ENCODE peak calls at places on chromosomes 3 and 15, in six cellular contexts. One of them, this sample, is unnamed.
A peak's percentile ranks its signal among the peaks of the same experiment; 100 is the strongest.

GRCh38 chr15:95760508-95760907 is 570.0 kb upstream of the NR2F2 start:
- DNase-seq in stimulated activated CD8-positive, alpha-beta memory T cell treated with anti-CD3 and anti-CD28 coated beads, Interleukin-15, amount 100 ng/mL, for 4 hours: no peak
- DNase-seq in naive thymus-derived CD8-positive, alpha-beta T cell: no peak
- DNase-seq in osteocyte: no peak
- DNase-seq in OCI-M1: peak; percentile 89
- DNase-seq in GM20000: no peak
- DNase-seq in this sample: peak; percentile 57

GRCh38 chr3:175258763-175259162 is 399.6 kb downstream of the NAALADL2 start:
- DNase-seq in OCI-M1: no peak
- DNase-seq in osteocyte: no peak
- DNase-seq in stimulated activated CD8-positive, alpha-beta memory T cell treated with anti-CD3 and anti-CD28 coated beads, Interleukin-15, amount 100 ng/mL, for 4 hours: no peak
- DNase-seq in naive thymus-derived CD8-positive, alpha-beta T cell: no peak
- DNase-seq in GM20000: no peak
- DNase-seq in this sample: no peak

GRCh38 chr3:49723301-49723630 is 485 bp downstream of the GMPPB start:
- DNase-seq in osteocyte: no peak
- DNase-seq in OCI-M1: peak; percentile 34
- DNase-seq in stimulated activated CD8-positive, alpha-beta memory T cell treated with anti-CD3 and anti-CD28 coated beads, Interleukin-15, amount 100 ng/mL, for 4 hours: no peak
- DNase-seq in GM20000: peak; percentile 70
- DNase-seq in naive thymus-derived CD8-positive, alpha-beta T cell: peak; percentile 44
- DNase-seq in this sample: peak; percentile 60

GRCh38 chr3:186648851-186649250 is 8.7 kb downstream of the FETUB start:
- DNase-seq in OCI-M1: no peak
- DNase-seq in naive thymus-derived CD8-positive, alpha-beta T cell: no peak
- DNase-seq in osteocyte: no peak
- DNase-seq in stimulated activated CD8-positive, alpha-beta memory T cell treated with anti-CD3 and anti-CD28 coated beads, Interleukin-15, amount 100 ng/mL, for 4 hours: no peak
- DNase-seq in GM20000: no peak
- DNase-seq in this sample: no peak

GRCh38 chr3:101311676-101312075 is 8.7 kb downstream of the IMPG2 start:
- DNase-seq in stimulated activated CD8-positive, alpha-beta memory T cell treated with anti-CD3 and anti-CD28 coated beads, Interleukin-15, amount 100 ng/mL, for 4 hours: no peak
- DNase-seq in osteocyte: no peak
- DNase-seq in GM20000: no peak
- DNase-seq in OCI-M1: no peak
- DNase-seq in naive thymus-derived CD8-positive, alpha-beta T cell: no peak
- DNase-seq in this sample: no peak

GRCh38 chr3:46566040-46566631 is at the start of gene LRRC2:
- DNase-seq in osteocyte: peak; percentile 84
- DNase-seq in stimulated activated CD8-positive, alpha-beta memory T cell treated with anti-CD3 and anti-CD28 coated beads, Interleukin-15, amount 100 ng/mL, for 4 hours: no peak
- DNase-seq in naive thymus-derived CD8-positive, alpha-beta T cell: no peak
- DNase-seq in OCI-M1: no peak
- DNase-seq in GM20000: no peak
- DNase-seq in this sample: peak; percentile 12

GRCh38 chr15:58469432-58470353 is 37.9 kb downstream of the LIPC start:
- DNase-seq in naive thymus-derived CD8-positive, alpha-beta T cell: no peak
- DNase-seq in osteocyte: no peak
- DNase-seq in GM20000: no peak
- DNase-seq in OCI-M1: peak; percentile 62
- DNase-seq in stimulated activated CD8-positive, alpha-beta memory T cell treated with anti-CD3 and anti-CD28 coated beads, Interleukin-15, amount 100 ng/mL, for 4 hours: no peak
- DNase-seq in this sample: no peak

GRCh38 chr3:100006570-100007271 is 107.6 kb downstream of the FILIP1L start:
- DNase-seq in naive thymus-derived CD8-positive, alpha-beta T cell: no peak
- DNase-seq in stimulated activated CD8-positive, alpha-beta memory T cell treated with anti-CD3 and anti-CD28 coated beads, Interleukin-15, amount 100 ng/mL, for 4 hours: no peak
- DNase-seq in GM20000: no peak
- DNase-seq in OCI-M1: peak; percentile 16
- DNase-seq in osteocyte: no peak
- DNase-seq in this sample: no peak

GRCh38 chr3:194034556-194035336 is 101.2 kb upstream of the HES1 start:
- DNase-seq in OCI-M1: no peak
- DNase-seq in naive thymus-derived CD8-positive, alpha-beta T cell: no peak
- DNase-seq in GM20000: no peak
- DNase-seq in stimulated activated CD8-positive, alpha-beta memory T cell treated with anti-CD3 and anti-CD28 coated beads, Interleukin-15, amount 100 ng/mL, for 4 hours: no peak
- DNase-seq in osteocyte: no peak
- DNase-seq in this sample: no peak

GRCh38 chr15:94584833-94585244 is 353.5 kb downstream of the MCTP2 start:
- DNase-seq in GM20000: peak; percentile 25
- DNase-seq in naive thymus-derived CD8-positive, alpha-beta T cell: peak; percentile 46
- DNase-seq in OCI-M1: peak; percentile 92
- DNase-seq in osteocyte: peak; percentile 53
- DNase-seq in stimulated activated CD8-positive, alpha-beta memory T cell treated with anti-CD3 and anti-CD28 coated beads, Interleukin-15, amount 100 ng/mL, for 4 hours: peak; percentile 18
- DNase-seq in this sample: no peak

GRCh38 chr3:195774917-195775316 is 36.8 kb downstream of the MUC4 start:
- DNase-seq in osteocyte: no peak
- DNase-seq in naive thymus-derived CD8-positive, alpha-beta T cell: no peak
- DNase-seq in stimulated activated CD8-positive, alpha-beta memory T cell treated with anti-CD3 and anti-CD28 coated beads, Interleukin-15, amount 100 ng/mL, for 4 hours: no peak
- DNase-seq in GM20000: no peak
- DNase-seq in OCI-M1: peak; percentile 26
- DNase-seq in this sample: peak; percentile 41

GRCh38 chr15:70406624-70407390 is 309.1 kb upstream of the TLE3 start:
- DNase-seq in GM20000: no peak
- DNase-seq in osteocyte: no peak
- DNase-seq in stimulated activated CD8-positive, alpha-beta memory T cell treated with anti-CD3 and anti-CD28 coated beads, Interleukin-15, amount 100 ng/mL, for 4 hours: no peak
- DNase-seq in naive thymus-derived CD8-positive, alpha-beta T cell: no peak
- DNase-seq in OCI-M1: no peak
- DNase-seq in this sample: no peak

GRCh38 chr15:101501703-101502373 is 12.3 kb upstream of the PCSK6 start:
- DNase-seq in OCI-M1: peak; percentile 5
- DNase-seq in stimulated activated CD8-positive, alpha-beta memory T cell treated with anti-CD3 and anti-CD28 coated beads, Interleukin-15, amount 100 ng/mL, for 4 hours: peak; percentile 11
- DNase-seq in naive thymus-derived CD8-positive, alpha-beta T cell: peak; percentile 36
- DNase-seq in osteocyte: peak; percentile 83
- DNase-seq in GM20000: peak; percentile 76
- DNase-seq in this sample: peak; percentile 81

GRCh38 chr3:10192953-10193691 is 28.4 kb downstream of the IRAK2 start:
- DNase-seq in OCI-M1: no peak
- DNase-seq in stimulated activated CD8-positive, alpha-beta memory T cell treated with anti-CD3 and anti-CD28 coated beads, Interleukin-15, amount 100 ng/mL, for 4 hours: no peak
- DNase-seq in naive thymus-derived CD8-positive, alpha-beta T cell: peak; percentile 55
- DNase-seq in osteocyte: no peak
- DNase-seq in GM20000: no peak
- DNase-seq in this sample: peak; percentile 15

This sample was measured in WERI-Rb-1.